ENCODE peak calls at places on chromosomes 16 and 17, in five cellular contexts. X, K, Y, Q and O are unnamed samples.

GRCh38 chr17:73342057-73342522 is 30.3 kb upstream of the CDC42EP4 start:
- DNase-seq in X (peak), K (no peak), Y (peak), Q (peak), O (peak)

GRCh38 chr17:50070908-50071680 is 15.2 kb downstream of the ITGA3 start:
- DNase-seq in X (no peak), K (no peak), Y (no peak), Q (no peak), O (no peak)

GRCh38 chr16:56589141-56590039 is at the start of gene MT3:
- DNase-seq in X (peak), K (no peak), Y (peak), Q (peak), O (no peak)

GRCh38 chr17:47200325-47200663 is 8.9 kb upstream of the MYL4 start:
- DNase-seq in X (no peak), K (no peak), Y (no peak), Q (no peak), O (no peak)

GRCh38 chr17:63454915-63455314 is 8.8 kb upstream of the CYB561 start:
- DNase-seq in X (no peak), K (no peak), Y (no peak), Q (no peak), O (no peak)

GRCh38 chr17:19703106-19703775 is 13.1 kb downstream of the SLC47A2 start:
- DNase-seq in X (no peak), K (no peak), Y (no peak), Q (no peak), O (no peak)

GRCh38 chr17:47652570-47652969 is 2.9 kb downstream of the KPNB1 start:
- DNase-seq in X (no peak), K (no peak), Y (peak), Q (no peak), O (no peak)

GRCh38 chr16:14132696-14133048 is 61.6 kb downstream of the MRTFB start:
- DNase-seq in X (no peak), K (no peak), Y (peak), Q (no peak), O (no peak)

GRCh38 chr17:20071824-20072691 is 62.9 kb downstream of the SPECC1 start:
- DNase-seq in X (no peak), K (no peak), Y (peak), Q (no peak), O (no peak)

GRCh38 chr16:86982912-86983311 is 334.3 kb downstream of the C16orf95 start:
- DNase-seq in X (no peak), K (no peak), Y (no peak), Q (no peak), O (no peak)

GRCh38 chr17:4199818-4200402 is 56.9 kb downstream of the CYB5D2 start:
- DNase-seq in X (peak), K (no peak), Y (peak), Q (no peak), O (peak)

GRCh38 chr17:75774471-75774987 is 9.5 kb upstream of the GALK1 start:
- DNase-seq in X (no peak), K (no peak), Y (no peak), Q (peak), O (no peak)

GRCh38 chr17:77319211-77320031 is 178.7 kb downstream of the SEC14L1 start:
- DNase-seq in X (peak), K (no peak), Y (peak), Q (peak), O (peak)

GRCh38 chr17:40782450-40782849 is at the start of gene KRT27:
- DNase-seq in X (no peak), K (no peak), Y (no peak), Q (no peak), O (no peak)

GRCh38 chr16:69513180-69513966 is 52.4 kb upstream of the NFAT5 start:
- DNase-seq in X (peak), K (no peak), Y (peak), Q (no peak), O (no peak)

GRCh38 chr16:72554935-72555334 is 383.0 kb upstream of the PMFBP1 start:
- DNase-seq in X (no peak), K (no peak), Y (peak), Q (no peak), O (no peak)

GRCh38 chr16:72637306-72637705 is 410.6 kb downstream of the ZFHX3 start:
- DNase-seq in X (no peak), K (peak), Y (peak), Q (no peak), O (no peak)

GRCh38 chr17:75110307-75110937 is 653 bp downstream of the ARMC7 start:
- DNase-seq in X (peak), K (no peak), Y (peak), Q (no peak), O (peak)

GRCh38 chr17:1730345-1731193 is 6.1 kb downstream of the WDR81 start:
- DNase-seq in X (no peak), K (no peak), Y (peak), Q (peak), O (no peak)

GRCh38 chr16:4487955-4488481 is 11.8 kb downstream of the HMOX2 start:
- DNase-seq in X (no peak), K (peak), Y (peak), Q (no peak), O (no peak)

GRCh38 chr17:4033751-4034251 is 69.6 kb upstream of the ATP2A3 start:
- DNase-seq in X (no peak), K (no peak), Y (no peak), Q (no peak), O (no peak)

GRCh38 chr17:57874434-57875108 is 24.7 kb upstream of the MRPS23 start:
- DNase-seq in X (peak), K (no peak), Y (peak), Q (peak), O (no peak)

GRCh38 chr17:42034059-42034458 is 14.2 kb downstream of the NKIRAS2 start:
- DNase-seq in X (no peak), K (no peak), Y (no peak), Q (no peak), O (no peak)

GRCh38 chr17:57600092-57600491 is 145.0 kb downstream of the CCDC182 start:
- DNase-seq in X (no peak), K (no peak), Y (no peak), Q (no peak), O (no peak)

GRCh38 chr16:16857603-16858283 is 478.8 kb downstream of the NPIPA7 start:
- DNase-seq in X (no peak), K (no peak), Y (peak), Q (no peak), O (no peak)

GRCh38 chr17:13917635-13918034 is 151.7 kb upstream of the COX10 start:
- DNase-seq in X (no peak), K (no peak), Y (no peak), Q (no peak), O (no peak)

GRCh38 chr17:32286518-32286900 is 20.9 kb downstream of the RHBDL3 start:
- DNase-seq in X (no peak), K (no peak), Y (no peak), Q (no peak), O (no peak)

GRCh38 chr17:199806-200603 is 18.6 kb upstream of the DOC2B start:
- DNase-seq in X (no peak), K (no peak), Y (no peak), Q (peak), O (no peak)

GRCh38 chr17:5758651-5759050 is 174.3 kb upstream of the NLRP1 start:
- DNase-seq in X (peak), K (peak), Y (peak), Q (peak), O (peak)

GRCh38 chr17:31859487-31860008 is 504 bp upstream of the COPRS start:
- DNase-seq in X (peak), K (no peak), Y (no peak), Q (no peak), O (no peak)

GRCh38 chr17:16439303-16439791 is 24.0 kb downstream of the TRPV2 start:
- DNase-seq in X (no peak), K (no peak), Y (no peak), Q (no peak), O (no peak)

GRCh38 chr16:88558457-88559442 is 11.5 kb upstream of the ZC3H18 start:
- DNase-seq in X (peak), K (peak), Y (peak), Q (peak), O (peak)

GRCh38 chr16:88566158-88566557 is 4.0 kb upstream of the ZC3H18 start:
- DNase-seq in X (peak), K (no peak), Y (peak), Q (no peak), O (peak)

GRCh38 chr16:88560722-88561484 is 9.3 kb upstream of the ZC3H18 start:
- DNase-seq in X (peak), K (no peak), Y (peak), Q (no peak), O (peak)

GRCh38 chr16:88556294-88556988 is 13.8 kb upstream of the ZC3H18 start:
- DNase-seq in X (no peak), K (no peak), Y (no peak), Q (no peak), O (no peak)

DNA sequence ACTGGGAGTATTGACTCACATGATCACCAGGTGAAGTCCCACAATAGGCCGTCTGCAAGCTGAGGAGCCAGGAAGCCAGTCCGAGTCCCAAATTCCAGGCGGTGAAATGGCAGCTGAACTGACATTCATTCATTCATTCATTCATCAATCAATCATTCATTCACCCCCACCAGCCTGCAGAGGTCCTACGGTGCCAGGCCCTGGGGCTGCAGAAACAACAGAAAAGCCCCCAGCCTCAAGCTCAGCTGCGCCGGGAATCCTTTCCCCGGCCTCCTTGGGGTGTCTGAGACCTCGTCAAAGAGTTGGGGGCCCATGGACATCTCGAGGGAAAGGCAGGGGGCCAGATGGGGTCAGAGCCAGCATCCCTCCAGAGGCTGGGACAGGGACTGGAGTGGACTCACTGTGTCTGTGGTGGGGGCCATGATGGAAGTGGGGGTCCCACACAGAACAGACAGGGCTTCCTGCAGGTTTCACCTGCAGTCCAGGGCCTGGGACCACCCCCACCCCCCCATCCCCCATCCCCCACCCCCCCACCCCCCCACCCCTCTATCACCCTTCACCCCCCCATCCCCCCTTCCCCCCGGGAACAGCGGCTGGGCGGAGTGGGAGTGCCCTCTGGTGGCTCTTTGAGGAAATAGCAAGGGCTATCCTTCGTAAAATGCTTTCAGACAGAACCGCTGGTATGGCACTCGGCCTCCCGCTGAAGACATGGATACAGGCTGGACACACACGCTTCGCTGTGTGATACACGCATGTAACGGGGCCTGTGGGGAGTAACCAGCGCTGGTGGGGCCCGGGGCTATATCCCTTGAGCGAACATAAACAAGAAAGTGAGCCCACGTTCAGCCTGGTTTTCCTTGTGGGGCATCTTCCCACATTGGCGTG is 8.5 kb upstream of the ZC3H18 start:
- DNase-seq in X (peak), K (no peak), Y (peak), Q (peak), O (peak)
- TF ChIP-seq CTCF in X (peak), K (peak), Y (peak), Q (peak), O (peak)

GRCh38 chr17:8120520-8121443 is 2.5 kb upstream of the ALOXE3 start:
- DNase-seq in X (peak), K (peak), Y (peak), Q (peak), O (peak)
- TF ChIP-seq CTCF in X (peak), K (peak), Y (peak), Q (no peak), O (peak)

DNA sequence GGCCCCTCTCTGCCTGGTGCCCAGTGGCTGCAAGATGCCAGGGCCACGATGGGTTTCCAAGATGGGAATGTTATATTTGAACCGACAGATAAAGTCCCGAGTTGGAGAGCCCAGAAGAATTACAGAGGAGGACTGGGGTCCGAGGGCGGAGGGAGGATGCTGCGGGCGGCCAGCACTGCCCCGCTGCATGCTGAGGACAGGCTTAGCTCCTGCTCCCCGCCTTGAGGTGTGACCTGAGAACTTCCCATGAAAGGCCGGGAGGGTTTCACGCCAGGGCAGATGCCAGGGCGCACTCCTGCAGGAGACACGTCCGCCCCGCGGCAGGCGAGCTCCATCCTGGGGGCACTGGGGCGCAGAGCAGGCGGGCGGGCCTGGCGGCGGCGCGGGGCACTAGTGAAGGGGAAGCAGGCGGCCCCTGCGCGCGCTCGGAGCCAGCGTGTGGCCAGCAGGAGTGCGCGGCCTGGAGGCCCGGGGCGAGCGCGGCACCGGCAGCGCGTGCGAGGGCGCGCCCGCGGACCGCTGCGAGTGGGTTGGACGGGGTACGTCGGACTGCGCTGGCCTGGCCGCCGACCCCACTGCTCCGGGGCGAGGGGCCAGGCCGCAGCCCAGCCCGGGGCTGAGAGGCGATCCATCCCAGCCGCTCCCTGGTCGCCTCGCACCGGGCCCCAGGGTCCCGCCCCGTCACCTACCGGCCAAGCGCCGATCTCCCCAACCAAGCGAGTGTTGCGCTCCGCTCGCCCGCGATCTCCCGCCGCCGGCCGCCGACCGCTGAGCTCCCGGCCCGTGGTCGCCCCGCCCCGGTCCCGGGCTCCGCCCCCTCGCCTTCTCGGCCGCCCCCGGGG is at the start of gene MAP3K14:
- DNase-seq in X (peak), K (no peak), Y (peak), Q (peak), O (peak)
- TF ChIP-seq CTCF in X (peak), K (peak), Y (no peak), Q (peak), O (no peak)

GRCh38 chr17:39192901-39193300 is 4.6 kb downstream of the CACNB1 start:
- DNase-seq in X (no peak), K (no peak), Y (no peak), Q (no peak), O (no peak)

GRCh38 chr17:39195568-39196160 is 1.8 kb downstream of the CACNB1 start:
- DNase-seq in X (no peak), K (no peak), Y (peak), Q (no peak), O (no peak)

GRCh38 chr17:39194985-39195524 is 2.4 kb downstream of the CACNB1 start:
- DNase-seq in X (peak), K (no peak), Y (no peak), Q (no peak), O (no peak)

GRCh38 chr17:39193346-39193745 is 4.1 kb downstream of the CACNB1 start:
- DNase-seq in X (no peak), K (no peak), Y (no peak), Q (no peak), O (no peak)

GRCh38 chr17:39194089-39194984 is 3.1 kb downstream of the CACNB1 start:
- DNase-seq in X (peak), K (no peak), Y (no peak), Q (peak), O (peak)
- TF ChIP-seq CTCF in X (peak), K (no peak), Y (peak), Q (peak), O (peak)

GRCh38 chr17:43940630-43941029 is 1.6 kb downstream of the PPY start:
- DNase-seq in X (peak), K (no peak), Y (peak), Q (no peak), O (peak)
- TF ChIP-seq CTCF in X (peak), K (peak), Y (peak), Q (no peak), O (peak)

GRCh38 chr16:7511549-7512260 is 179.1 kb downstream of the RBFOX1 start:
- DNase-seq in X (no peak), K (no peak), Y (no peak), Q (no peak), O (no peak)

GRCh38 chr16:7509919-7510705 is 177.5 kb downstream of the RBFOX1 start:
- DNase-seq in X (peak), K (no peak), Y (no peak), Q (no peak), O (no peak)

GRCh38 chr16:7512503-7512902 is 179.9 kb downstream of the RBFOX1 start:
- DNase-seq in X (no peak), K (no peak), Y (no peak), Q (no peak), O (no peak)

GRCh38 chr16:7515543-7515942 is 182.9 kb downstream of the RBFOX1 start:
- DNase-seq in X (no peak), K (no peak), Y (no peak), Q (no peak), O (no peak)

GRCh38 chr16:7513429-7513828 is 180.8 kb downstream of the RBFOX1 start:
- DNase-seq in X (peak), K (no peak), Y (no peak), Q (no peak), O (no peak)
- TF ChIP-seq CTCF in X (peak), K (peak), Y (no peak), Q (no peak), O (no peak)

GRCh38 chr17:7215136-7215638 is 4.4 kb downstream of the DLG4 start:
- DNase-seq in X (peak), K (no peak), Y (no peak), Q (no peak), O (no peak)
- TF ChIP-seq CTCF in X (no peak), K (no peak), Y (no peak), Q (no peak), O (no peak)

DNA sequence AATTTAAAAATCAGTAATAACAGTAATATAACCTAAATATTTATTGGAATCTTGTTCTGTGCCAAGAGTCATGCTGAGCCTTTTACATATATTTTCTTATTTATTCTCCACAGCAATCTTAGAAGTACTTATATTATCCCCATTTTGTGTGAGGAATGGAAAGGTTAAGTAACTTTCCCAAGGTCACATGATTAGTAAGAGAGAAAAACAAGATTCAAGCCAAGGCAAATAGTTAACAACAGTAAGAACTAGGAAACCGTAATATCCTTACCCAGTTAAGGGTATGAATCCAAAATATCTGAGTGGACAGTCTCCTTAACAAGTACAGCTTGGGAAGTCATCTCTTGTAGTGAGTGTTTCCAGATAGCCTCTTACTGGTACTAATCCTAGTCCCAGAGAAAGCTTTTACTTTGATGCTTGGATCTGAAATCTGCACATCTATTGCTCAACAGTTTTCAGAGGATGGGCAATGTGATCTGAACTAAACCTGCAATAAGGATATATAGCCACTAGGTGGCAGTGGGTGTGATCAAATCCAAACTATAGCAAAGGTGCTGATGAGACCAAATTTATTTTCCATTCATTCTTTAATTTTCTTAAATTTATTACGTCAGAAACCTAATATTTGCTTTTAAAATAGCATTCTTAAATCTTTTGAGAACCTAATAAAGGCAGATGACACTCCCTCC is 23.3 kb downstream of the SHISA6 start:
- DNase-seq in X (peak), K (no peak), Y (no peak), Q (no peak), O (no peak)
- TF ChIP-seq CTCF in X (peak), K (peak), Y (no peak), Q (no peak), O (no peak)

GRCh38 chr16:13018026-13018425 is 116.6 kb downstream of the SHISA9 start:
- DNase-seq in X (peak), K (no peak), Y (no peak), Q (no peak), O (no peak)

GRCh38 chr16:13012591-13012990 is 111.2 kb downstream of the SHISA9 start:
- DNase-seq in X (peak), K (no peak), Y (no peak), Q (no peak), O (no peak)

GRCh38 chr16:13014516-13014915 is 113.1 kb downstream of the SHISA9 start:
- DNase-seq in X (peak), K (no peak), Y (no peak), Q (no peak), O (no peak)

DNA sequence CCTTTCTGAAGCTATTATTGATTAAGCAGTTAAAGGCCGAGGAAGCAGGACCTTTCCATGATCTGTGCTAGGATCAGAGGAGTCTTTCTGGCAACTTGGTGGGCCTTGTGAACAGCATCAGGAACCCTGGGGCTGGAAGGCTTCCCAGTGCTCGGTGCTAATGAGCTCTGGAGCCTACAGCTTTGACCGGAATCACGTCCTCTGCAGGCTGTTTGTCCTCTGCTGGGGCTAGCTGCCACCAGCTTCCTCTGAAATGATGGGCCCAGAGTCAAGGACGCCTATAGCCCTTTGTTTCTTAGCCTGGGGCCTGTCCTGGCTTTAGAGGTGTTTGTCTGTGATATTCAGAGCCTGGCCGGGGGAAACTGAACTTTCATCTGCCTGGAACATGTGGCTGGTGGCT is 111.6 kb downstream of the SHISA9 start:
- DNase-seq in X (no peak), K (no peak), Y (no peak), Q (no peak), O (no peak)
- TF ChIP-seq CTCF in X (no peak), K (no peak), Y (no peak), Q (no peak), O (no peak)